ENCODE peak calls at places on chromosome 18, in six cellular contexts. One of them, this sample, is unnamed.

GRCh38 chr18:23302852-23303527 is 150.1 kb upstream of the RIOK3 start:
- DNase-seq in H1: no peak
- DNase-seq in WTC11: no peak
- DNase-seq in HEK293T: no peak
- DNase-seq in K562: no peak
- DNase-seq in HCT116: no peak
- DNase-seq in this sample: no peak

GRCh38 chr18:48037481-48038271 is 107.2 kb upstream of the SMAD2 start:
- DNase-seq in H1: no peak
- DNase-seq in HCT116: peak
- DNase-seq in HEK293T: no peak
- DNase-seq in WTC11: peak
- DNase-seq in K562: no peak
- DNase-seq in this sample: no peak

GRCh38 chr18:47260138-47260923 is 8.9 kb upstream of the SKOR2 start:
- DNase-seq in HEK293T: peak
- DNase-seq in H1: no peak
- DNase-seq in WTC11: peak
- DNase-seq in HCT116: no peak
- DNase-seq in K562: peak
- DNase-seq in this sample: no peak

GRCh38 chr18:13562494-13563029 is 163.8 kb downstream of the FAM210A start:
- DNase-seq in HEK293T: no peak
- DNase-seq in WTC11: no peak
- DNase-seq in HCT116: no peak
- DNase-seq in H1: no peak
- DNase-seq in K562: no peak
- DNase-seq in this sample: peak

GRCh38 chr18:56001576-56001975 is 413.6 kb upstream of the TCF4 start:
- DNase-seq in WTC11: no peak
- DNase-seq in HEK293T: no peak
- DNase-seq in H1: no peak
- DNase-seq in K562: no peak
- DNase-seq in HCT116: no peak
- DNase-seq in this sample: no peak

GRCh38 chr18:75041586-75041985 is 167.4 kb downstream of the PTGR3 start:
- DNase-seq in WTC11: no peak
- DNase-seq in HCT116: peak
- DNase-seq in H1: no peak
- DNase-seq in K562: no peak
- DNase-seq in HEK293T: peak
- DNase-seq in this sample: no peak

GRCh38 chr18:32511147-32511546 is 40.5 kb upstream of the GAREM1 start:
- DNase-seq in HEK293T: no peak
- DNase-seq in WTC11: no peak
- DNase-seq in H1: no peak
- DNase-seq in HCT116: no peak
- DNase-seq in K562: no peak
- DNase-seq in this sample: no peak

GRCh38 chr18:75213610-75214009 is 3.0 kb downstream of the TSHZ1 start:
- DNase-seq in HCT116: no peak
- DNase-seq in H1: no peak
- DNase-seq in WTC11: no peak
- DNase-seq in K562: no peak
- DNase-seq in HEK293T: no peak
- DNase-seq in this sample: no peak

GRCh38 chr18:13264986-13265900 is 46.7 kb downstream of the LDLRAD4 start:
- DNase-seq in H1: no peak
- DNase-seq in HCT116: no peak
- DNase-seq in K562: no peak
- DNase-seq in HEK293T: no peak
- DNase-seq in WTC11: no peak
- DNase-seq in this sample: no peak

GRCh38 chr18:42281851-42282250 is 326.8 kb downstream of the PIK3C3 start:
- DNase-seq in K562: no peak
- DNase-seq in HEK293T: no peak
- DNase-seq in H1: no peak
- DNase-seq in HCT116: no peak
- DNase-seq in WTC11: no peak
- DNase-seq in this sample: no peak

GRCh38 chr18:14976736-14977430 is 228.9 kb downstream of the ANKRD30B start:
- DNase-seq in K562: no peak
- DNase-seq in H1: no peak
- DNase-seq in WTC11: no peak
- DNase-seq in HCT116: no peak
- DNase-seq in HEK293T: no peak
- DNase-seq in this sample: no peak

GRCh38 chr18:26190506-26190905 is 35.7 kb upstream of the TAF4B start:
- DNase-seq in H1: no peak
- DNase-seq in K562: no peak
- DNase-seq in HCT116: no peak
- DNase-seq in HEK293T: no peak
- DNase-seq in WTC11: no peak
- DNase-seq in this sample: peak

GRCh38 chr18:25674183-25674582 is 322.2 kb upstream of the ZNF521 start:
- DNase-seq in H1: no peak
- DNase-seq in HEK293T: no peak
- DNase-seq in HCT116: no peak
- DNase-seq in WTC11: no peak
- DNase-seq in K562: no peak
- DNase-seq in this sample: no peak

GRCh38 chr18:22273101-22274039 is 104.0 kb downstream of the GATA6 start:
- DNase-seq in K562: no peak
- DNase-seq in H1: no peak
- DNase-seq in WTC11: no peak
- DNase-seq in HEK293T: no peak
- DNase-seq in HCT116: no peak
- DNase-seq in this sample: no peak

GRCh38 chr18:70640336-70640887 is 351.6 kb downstream of the SOCS6 start:
- DNase-seq in WTC11: no peak
- DNase-seq in HEK293T: no peak
- DNase-seq in H1: no peak
- DNase-seq in HCT116: no peak
- DNase-seq in K562: no peak
- DNase-seq in this sample: no peak

GRCh38 chr18:43886341-43886740 is 609.1 kb upstream of the SYT4 start:
- DNase-seq in HEK293T: no peak
- DNase-seq in K562: no peak
- DNase-seq in HCT116: no peak
- DNase-seq in WTC11: no peak
- DNase-seq in H1: no peak
- DNase-seq in this sample: no peak

GRCh38 chr18:48228301-48228715 is 180.9 kb downstream of the ZBTB7C start:
- DNase-seq in HEK293T: no peak
- DNase-seq in HCT116: no peak
- DNase-seq in H1: no peak
- DNase-seq in K562: no peak
- DNase-seq in WTC11: no peak
- DNase-seq in this sample: no peak

GRCh38 chr18:9429662-9429993 is 45.7 kb upstream of the RALBP1 start:
- DNase-seq in HEK293T: no peak
- DNase-seq in WTC11: no peak
- DNase-seq in K562: no peak
- DNase-seq in H1: no peak
- DNase-seq in HCT116: no peak
- DNase-seq in this sample: no peak

GRCh38 chr18:52875711-52876110 is 535.7 kb downstream of the DCC start:
- DNase-seq in HEK293T: no peak
- DNase-seq in WTC11: no peak
- DNase-seq in K562: no peak
- DNase-seq in HCT116: no peak
- DNase-seq in H1: no peak
- DNase-seq in this sample: no peak

GRCh38 chr18:61939032-61939674 is 46.3 kb upstream of the RNF152 start:
- DNase-seq in HEK293T: no peak
- DNase-seq in WTC11: no peak
- DNase-seq in K562: no peak
- DNase-seq in H1: no peak
- DNase-seq in HCT116: no peak
- DNase-seq in this sample: no peak

GRCh38 chr18:26746284-26747130 is 119.0 kb downstream of the AQP4 start:
- DNase-seq in H1: no peak
- DNase-seq in HCT116: no peak
- DNase-seq in HEK293T: no peak
- DNase-seq in K562: no peak
- DNase-seq in WTC11: no peak
- DNase-seq in this sample: no peak

GRCh38 chr18:45058076-45058475 is 377.4 kb downstream of the SETBP1 start:
- DNase-seq in K562: no peak
- DNase-seq in WTC11: no peak
- DNase-seq in H1: no peak
- DNase-seq in HEK293T: no peak
- DNase-seq in HCT116: no peak
- DNase-seq in this sample: no peak

GRCh38 chr18:45060102-45060501 is 379.4 kb downstream of the SETBP1 start:
- DNase-seq in H1: no peak
- DNase-seq in WTC11: no peak
- DNase-seq in K562: no peak
- DNase-seq in HCT116: no peak
- DNase-seq in HEK293T: no peak
- DNase-seq in this sample: no peak

GRCh38 chr18:45056907-45057306 is 376.2 kb downstream of the SETBP1 start:
- DNase-seq in HCT116: no peak
- DNase-seq in K562: no peak
- DNase-seq in H1: no peak
- DNase-seq in HEK293T: no peak
- DNase-seq in WTC11: no peak
- DNase-seq in this sample: no peak

GRCh38 chr18:45061359-45061758 is 380.7 kb downstream of the SETBP1 start:
- DNase-seq in WTC11: no peak
- DNase-seq in H1: no peak
- DNase-seq in K562: no peak
- DNase-seq in HCT116: no peak
- DNase-seq in HEK293T: no peak
- DNase-seq in this sample: no peak

GRCh38 chr18:45059695-45060094 is 379.0 kb downstream of the SETBP1 start:
- DNase-seq in WTC11: no peak
- DNase-seq in HCT116: no peak
- DNase-seq in HEK293T: no peak
- DNase-seq in K562: peak
- DNase-seq in H1: no peak
- DNase-seq in this sample: no peak
- TF ChIP-seq SP1 in WTC11: no peak
- TF ChIP-seq SP1 in HCT116: no peak
- TF ChIP-seq SP1 in HEK293T: no peak
- TF ChIP-seq SP1 in K562: no peak
- TF ChIP-seq SP1 in H1: no peak
- TF ChIP-seq SP1 in this sample: no peak

GRCh38 chr18:5285326-5285725 is 10.2 kb downstream of the ZBTB14 start:
- DNase-seq in K562: no peak
- DNase-seq in WTC11: no peak
- DNase-seq in HCT116: no peak
- DNase-seq in HEK293T: no peak
- DNase-seq in H1: no peak
- DNase-seq in this sample: no peak

GRCh38 chr18:5282770-5283169 is 12.8 kb downstream of the ZBTB14 start:
- DNase-seq in HCT116: no peak
- DNase-seq in WTC11: no peak
- DNase-seq in HEK293T: no peak
- DNase-seq in K562: no peak
- DNase-seq in H1: no peak
- DNase-seq in this sample: no peak

GRCh38 chr18:5286525-5286924 is 9.0 kb downstream of the ZBTB14 start:
- DNase-seq in HCT116: no peak
- DNase-seq in HEK293T: no peak
- DNase-seq in WTC11: no peak
- DNase-seq in K562: no peak
- DNase-seq in H1: no peak
- DNase-seq in this sample: no peak

GRCh38 chr18:5287854-5288253 is 7.7 kb downstream of the ZBTB14 start:
- DNase-seq in HCT116: no peak
- DNase-seq in HEK293T: no peak
- DNase-seq in K562: no peak
- DNase-seq in H1: no peak
- DNase-seq in WTC11: no peak
- DNase-seq in this sample: no peak

DNA sequence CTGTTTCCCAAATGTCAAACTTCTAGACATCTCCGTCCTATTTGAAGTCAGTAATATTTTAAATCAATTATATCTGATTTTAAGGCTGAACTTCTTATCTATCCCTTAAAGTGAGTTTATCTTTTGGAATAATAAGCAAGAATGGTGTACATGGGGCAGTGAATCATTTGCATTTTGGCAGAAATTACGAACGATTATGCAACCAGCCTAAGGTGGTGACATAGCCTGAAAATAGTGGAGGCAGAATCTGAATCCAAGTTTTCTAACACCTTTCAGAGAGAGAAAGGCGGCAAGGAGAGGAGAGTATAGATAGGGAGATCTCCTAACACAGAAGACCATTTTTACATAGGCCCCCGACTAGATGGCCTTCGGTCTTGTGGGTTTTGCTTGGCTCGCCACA is 10.7 kb downstream of the ZBTB14 start:
- DNase-seq in H1: no peak
- DNase-seq in HCT116: no peak
- DNase-seq in HEK293T: no peak
- DNase-seq in WTC11: no peak
- DNase-seq in K562: no peak
- DNase-seq in this sample: no peak
- TF ChIP-seq SP1 in H1: no peak
- TF ChIP-seq SP1 in HCT116: no peak
- TF ChIP-seq SP1 in HEK293T: no peak
- TF ChIP-seq SP1 in WTC11: no peak
- TF ChIP-seq SP1 in K562: no peak
- TF ChIP-seq SP1 in this sample: no peak

GRCh38 chr18:40347261-40347660 is 1607.8 kb upstream of the PIK3C3 start:
- DNase-seq in K562: no peak
- DNase-seq in WTC11: no peak
- DNase-seq in HCT116: no peak
- DNase-seq in H1: no peak
- DNase-seq in HEK293T: no peak
- DNase-seq in this sample: no peak
- TF ChIP-seq SP1 in K562: no peak
- TF ChIP-seq SP1 in WTC11: no peak
- TF ChIP-seq SP1 in HCT116: no peak
- TF ChIP-seq SP1 in H1: no peak
- TF ChIP-seq SP1 in HEK293T: no peak
- TF ChIP-seq SP1 in this sample: no peak

DNA sequence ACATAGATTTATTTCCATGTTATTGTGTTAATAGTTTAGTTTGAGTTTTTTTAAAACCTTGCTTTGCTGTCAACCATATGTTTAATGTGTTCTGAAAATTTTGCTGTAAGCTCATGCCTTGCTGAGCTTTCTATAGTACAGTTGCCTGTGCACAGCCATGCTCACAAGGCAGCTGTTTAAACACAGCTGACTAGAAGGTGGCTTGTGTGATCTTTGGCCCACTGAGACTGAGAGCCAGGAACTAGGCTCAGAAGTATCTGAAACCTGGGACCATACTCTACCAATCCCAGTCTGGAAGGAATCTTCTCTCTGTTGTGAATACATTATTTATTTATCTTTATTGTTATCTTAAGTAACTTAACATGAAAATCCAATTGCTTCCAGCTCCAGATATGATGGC is 350.5 kb downstream of the KIAA1328 start:
- DNase-seq in HEK293T: no peak
- DNase-seq in K562: no peak
- DNase-seq in WTC11: no peak
- DNase-seq in H1: no peak
- DNase-seq in HCT116: no peak
- DNase-seq in this sample: no peak
- TF ChIP-seq SP1 in HEK293T: no peak
- TF ChIP-seq SP1 in K562: no peak
- TF ChIP-seq SP1 in WTC11: no peak
- TF ChIP-seq SP1 in H1: no peak
- TF ChIP-seq SP1 in HCT116: no peak
- TF ChIP-seq SP1 in this sample: no peak

GRCh38 chr18:11149441-11150270 is at the start of gene PIEZO2:
- DNase-seq in HEK293T: peak
- DNase-seq in H1: no peak
- DNase-seq in K562: peak
- DNase-seq in HCT116: no peak
- DNase-seq in WTC11: peak
- DNase-seq in this sample: peak
- TF ChIP-seq SP1 in HEK293T: no peak
- TF ChIP-seq SP1 in H1: no peak
- TF ChIP-seq SP1 in K562: no peak
- TF ChIP-seq SP1 in HCT116: no peak
- TF ChIP-seq SP1 in WTC11: peak
- TF ChIP-seq SP1 in this sample: peak

This sample was measured in GM12878.